ENCODE peak calls at places on chromosomes 4 and X, in seven cellular contexts. P is DMS153; E is upper lobe of right lung; Z is dermis blood vessel endothelial cell; X is naive thymus-derived CD8-positive, alpha-beta T cell; S is COLO829; A is stimulated activated CD4-positive, alpha-beta T cell treated with anti-CD3 and anti-CD28 coated beads, Interleukin-12 subunit alpha, Interleukin-12 subunit beta, amount 100 ng/mL, for 4 hours. O is an unnamed sample.

GRCh38 chr4:93764647-93765246 is 63.8 kb upstream of the ATOH1 start:
- DNase-seq in P (peak; percentile 8), E (no peak), Z (peak; percentile 59), X (no peak), S (peak; percentile 84), A (no peak), O (no peak)

GRCh38 chrX:274904-275475 is 6.2 kb upstream of the PLCXD1 start:
- DNase-seq in P (no peak), E (peak; percentile 88), Z (peak; percentile 32), X (no peak), S (no peak), A (no peak), O (no peak)

GRCh38 chr4:150250998-150251651 is 172.9 kb downstream of the DCLK2 start:
- DNase-seq in P (no peak), E (no peak), Z (no peak), X (no peak), S (no peak), A (no peak), O (no peak)

GRCh38 chrX:137587151-137587550 is 21.2 kb downstream of the ZIC3 start:
- DNase-seq in P (no peak), E (no peak), Z (no peak), X (no peak), S (no peak), A (no peak), O (no peak)

GRCh38 chr4:16116493-16116990 is 32.7 kb upstream of the PROM1 start:
- DNase-seq in P (peak; percentile 69), E (no peak), Z (no peak), X (no peak), S (no peak), A (no peak), O (no peak)

GRCh38 chrX:129763666-129764065 is 16.1 kb upstream of the SASH3 start:
- DNase-seq in P (no peak), E (no peak), Z (no peak), X (no peak), S (no peak), A (no peak), O (no peak)

GRCh38 chr4:10926025-10926424 is 241.5 kb upstream of the CLNK start:
- DNase-seq in P (no peak), E (no peak), Z (no peak), X (no peak), S (no peak), A (no peak), O (no peak)

GRCh38 chr4:169971456-169972015 is 54.7 kb downstream of the MFAP3L start:
- DNase-seq in P (no peak), E (no peak), Z (no peak), X (no peak), S (no peak), A (no peak), O (no peak)

GRCh38 chrX:69153060-69153730 is 12.1 kb downstream of the PJA1 start:
- DNase-seq in P (no peak), E (no peak), Z (no peak), X (no peak), S (peak; percentile 79), A (no peak), O (no peak)

O was measured in stimulated activated naive B cell treated with anti-CD40 and anti-IgM and Interleukin-4, amounts not matched to agents 10 μg/mL and 1 μg/mL and 100 μg/mL, for 72 hours.